ENCODE peak calls at places on chromosomes 4 and X, in six cellular contexts. One of them, this sample, is unnamed.

GRCh38 chr4:15901996-15902395 is 36.5 kb downstream of the FGFBP1 start:
- DNase-seq in activated naive CD8-positive, alpha-beta T cell treated with anti-CD3 and anti-CD28 coated beads, Interleukin-2, amount 50 U/mL, for 16 hours: no peak
- DNase-seq in stimulated activated naive CD4-positive, alpha-beta T cell: no peak
- DNase-seq in LNCaP clone FGC: no peak
- DNase-seq in ACHN: no peak
- DNase-seq in SHP77 treated with DMSO at 0.1 percent for 48 hours: no peak
- DNase-seq in this sample: no peak

GRCh38 chr4:38791005-38791404 is 8.2 kb upstream of the TLR10 start:
- DNase-seq in activated naive CD8-positive, alpha-beta T cell treated with anti-CD3 and anti-CD28 coated beads, Interleukin-2, amount 50 U/mL, for 16 hours: no peak
- DNase-seq in stimulated activated naive CD4-positive, alpha-beta T cell: no peak
- DNase-seq in LNCaP clone FGC: no peak
- DNase-seq in ACHN: no peak
- DNase-seq in SHP77 treated with DMSO at 0.1 percent for 48 hours: no peak
- DNase-seq in this sample: no peak

GRCh38 chr4:184355111-184355604 is 119.2 kb downstream of the IRF2 start:
- DNase-seq in activated naive CD8-positive, alpha-beta T cell treated with anti-CD3 and anti-CD28 coated beads, Interleukin-2, amount 50 U/mL, for 16 hours: no peak
- DNase-seq in stimulated activated naive CD4-positive, alpha-beta T cell: peak; percentile 38
- DNase-seq in LNCaP clone FGC: no peak
- DNase-seq in ACHN: peak; percentile 40
- DNase-seq in SHP77 treated with DMSO at 0.1 percent for 48 hours: no peak
- DNase-seq in this sample: no peak

GRCh38 chrX:47562615-47563243 is 1.7 kb downstream of the ARAF start:
- DNase-seq in activated naive CD8-positive, alpha-beta T cell treated with anti-CD3 and anti-CD28 coated beads, Interleukin-2, amount 50 U/mL, for 16 hours: no peak
- DNase-seq in stimulated activated naive CD4-positive, alpha-beta T cell: no peak
- DNase-seq in LNCaP clone FGC: no peak
- DNase-seq in ACHN: peak; percentile 12
- DNase-seq in SHP77 treated with DMSO at 0.1 percent for 48 hours: no peak
- DNase-seq in this sample: no peak

GRCh38 chr4:169846396-169846795 is 88.7 kb upstream of the HPF1 start:
- DNase-seq in activated naive CD8-positive, alpha-beta T cell treated with anti-CD3 and anti-CD28 coated beads, Interleukin-2, amount 50 U/mL, for 16 hours: no peak
- DNase-seq in stimulated activated naive CD4-positive, alpha-beta T cell: no peak
- DNase-seq in LNCaP clone FGC: no peak
- DNase-seq in ACHN: no peak
- DNase-seq in SHP77 treated with DMSO at 0.1 percent for 48 hours: no peak
- DNase-seq in this sample: no peak

GRCh38 chrX:51435101-51435500 is 61.3 kb downstream of the NUDT11 start:
- DNase-seq in activated naive CD8-positive, alpha-beta T cell treated with anti-CD3 and anti-CD28 coated beads, Interleukin-2, amount 50 U/mL, for 16 hours: no peak
- DNase-seq in stimulated activated naive CD4-positive, alpha-beta T cell: no peak
- DNase-seq in LNCaP clone FGC: no peak
- DNase-seq in ACHN: no peak
- DNase-seq in SHP77 treated with DMSO at 0.1 percent for 48 hours: no peak
- DNase-seq in this sample: no peak

GRCh38 chr4:22986881-22987280 is 294.1 kb downstream of the GBA3 start:
- DNase-seq in activated naive CD8-positive, alpha-beta T cell treated with anti-CD3 and anti-CD28 coated beads, Interleukin-2, amount 50 U/mL, for 16 hours: no peak
- DNase-seq in stimulated activated naive CD4-positive, alpha-beta T cell: no peak
- DNase-seq in LNCaP clone FGC: no peak
- DNase-seq in ACHN: no peak
- DNase-seq in SHP77 treated with DMSO at 0.1 percent for 48 hours: no peak
- DNase-seq in this sample: no peak

GRCh38 chr4:139419388-139419914 is 34.5 kb upstream of the RAB33B start:
- DNase-seq in activated naive CD8-positive, alpha-beta T cell treated with anti-CD3 and anti-CD28 coated beads, Interleukin-2, amount 50 U/mL, for 16 hours: no peak
- DNase-seq in stimulated activated naive CD4-positive, alpha-beta T cell: no peak
- DNase-seq in LNCaP clone FGC: no peak
- DNase-seq in ACHN: no peak
- DNase-seq in SHP77 treated with DMSO at 0.1 percent for 48 hours: no peak
- DNase-seq in this sample: no peak

GRCh38 chr4:53128959-53129358 is 236.9 kb downstream of the SCFD2 start:
- DNase-seq in activated naive CD8-positive, alpha-beta T cell treated with anti-CD3 and anti-CD28 coated beads, Interleukin-2, amount 50 U/mL, for 16 hours: no peak
- DNase-seq in stimulated activated naive CD4-positive, alpha-beta T cell: no peak
- DNase-seq in LNCaP clone FGC: peak; percentile 23
- DNase-seq in ACHN: no peak
- DNase-seq in SHP77 treated with DMSO at 0.1 percent for 48 hours: no peak
- DNase-seq in this sample: no peak

This sample was measured in iPS-NIHi11.